ENCODE peak calls at places on chromosomes 1 and 21, in four cellular contexts. One of them, this sample, is unnamed.

GRCh38 chr1:223312273-223312672 is 51.7 kb downstream of the SUSD4 start:
- DNase-seq in HepG2: no peak
- DNase-seq in H1: no peak
- DNase-seq in GM12878: no peak
- DNase-seq in this sample: no peak

GRCh38 chr21:33522950-33523349 is 19.0 kb downstream of the GART start:
- DNase-seq in HepG2: no peak
- DNase-seq in H1: no peak
- DNase-seq in GM12878: no peak
- DNase-seq in this sample: no peak

GRCh38 chr1:110203021-110203661 is 7.0 kb upstream of the KCNC4 start:
- DNase-seq in HepG2: peak; percentile 50
- DNase-seq in H1: no peak
- DNase-seq in GM12878: peak; percentile 17
- DNase-seq in this sample: peak; percentile 72

GRCh38 chr1:113223546-113223945 is 150.5 kb downstream of the LRIG2 start:
- DNase-seq in HepG2: no peak
- DNase-seq in H1: no peak
- DNase-seq in GM12878: no peak
- DNase-seq in this sample: no peak

GRCh38 chr1:92307980-92308379 is 9.1 kb downstream of the RPAP2 start:
- DNase-seq in HepG2: no peak
- DNase-seq in H1: no peak
- DNase-seq in GM12878: no peak
- DNase-seq in this sample: no peak

GRCh38 chr1:115400426-115400825 is 62.4 kb upstream of the NGF start:
- DNase-seq in HepG2: no peak
- DNase-seq in H1: no peak
- DNase-seq in GM12878: no peak
- DNase-seq in this sample: no peak

GRCh38 chr1:180311011-180311730 is 81.1 kb downstream of the LHX4 start:
- DNase-seq in HepG2: no peak
- DNase-seq in H1: no peak
- DNase-seq in GM12878: no peak
- DNase-seq in this sample: no peak

GRCh38 chr1:84936116-84936810 is 43.3 kb upstream of the LPAR3 start:
- DNase-seq in HepG2: peak; percentile 55
- DNase-seq in H1: no peak
- DNase-seq in GM12878: no peak
- DNase-seq in this sample: peak; percentile 62

GRCh38 chr21:45860493-45861155 is 120.9 kb upstream of the COL6A1 start:
- DNase-seq in HepG2: no peak
- DNase-seq in H1: no peak
- DNase-seq in GM12878: no peak
- DNase-seq in this sample: no peak

GRCh38 chr1:203673550-203674411 is 47.1 kb downstream of the ATP2B4 start:
- DNase-seq in HepG2: peak; percentile 30
- DNase-seq in H1: no peak
- DNase-seq in GM12878: no peak
- DNase-seq in this sample: no peak

GRCh38 chr1:63381741-63382140 is 14.3 kb downstream of the ALG6 start:
- DNase-seq in HepG2: no peak
- DNase-seq in H1: no peak
- DNase-seq in GM12878: no peak
- DNase-seq in this sample: no peak

GRCh38 chr1:38512789-38513188 is 346.8 kb downstream of the RRAGC start:
- DNase-seq in HepG2: no peak
- DNase-seq in H1: no peak
- DNase-seq in GM12878: no peak
- DNase-seq in this sample: no peak

GRCh38 chr1:193513032-193513431 is 326.6 kb upstream of the B3GALT2 start:
- DNase-seq in HepG2: no peak
- DNase-seq in H1: no peak
- DNase-seq in GM12878: no peak
- DNase-seq in this sample: no peak

GRCh38 chr1:199302554-199302953 is 663.7 kb downstream of the PTPRC start:
- DNase-seq in HepG2: no peak
- DNase-seq in H1: no peak
- DNase-seq in GM12878: no peak
- DNase-seq in this sample: no peak

GRCh38 chr1:70864302-70864701 is 183.3 kb downstream of the PTGER3 start:
- DNase-seq in HepG2: no peak
- DNase-seq in H1: no peak
- DNase-seq in GM12878: no peak
- DNase-seq in this sample: no peak

GRCh38 chr1:60169206-60169605 is 95.6 kb upstream of the C1orf87 start:
- DNase-seq in HepG2: no peak
- DNase-seq in H1: no peak
- DNase-seq in GM12878: no peak
- DNase-seq in this sample: no peak

GRCh38 chr1:245261786-245262185 is 107.0 kb downstream of the KIF26B start:
- DNase-seq in HepG2: no peak
- DNase-seq in H1: no peak
- DNase-seq in GM12878: no peak
- DNase-seq in this sample: no peak

GRCh38 chr1:104780470-104781078 is 1030.9 kb downstream of the AMY1C start:
- DNase-seq in HepG2: peak; percentile 19
- DNase-seq in H1: no peak
- DNase-seq in GM12878: no peak
- DNase-seq in this sample: peak; percentile 56

GRCh38 chr1:28087614-28088167 is 719 bp downstream of the EYA3 start:
- DNase-seq in HepG2: peak; percentile 18
- DNase-seq in H1: no peak
- DNase-seq in GM12878: no peak
- DNase-seq in this sample: peak; percentile 28

GRCh38 chr1:212727386-212728181 is 27.9 kb upstream of the BATF3 start:
- DNase-seq in HepG2: no peak
- DNase-seq in H1: no peak
- DNase-seq in GM12878: no peak
- DNase-seq in this sample: no peak

GRCh38 chr1:159188375-159188788 is 16.3 kb upstream of the ACKR1 start:
- DNase-seq in HepG2: no peak
- DNase-seq in H1: peak; percentile 89
- DNase-seq in GM12878: no peak
- DNase-seq in this sample: no peak

DNA sequence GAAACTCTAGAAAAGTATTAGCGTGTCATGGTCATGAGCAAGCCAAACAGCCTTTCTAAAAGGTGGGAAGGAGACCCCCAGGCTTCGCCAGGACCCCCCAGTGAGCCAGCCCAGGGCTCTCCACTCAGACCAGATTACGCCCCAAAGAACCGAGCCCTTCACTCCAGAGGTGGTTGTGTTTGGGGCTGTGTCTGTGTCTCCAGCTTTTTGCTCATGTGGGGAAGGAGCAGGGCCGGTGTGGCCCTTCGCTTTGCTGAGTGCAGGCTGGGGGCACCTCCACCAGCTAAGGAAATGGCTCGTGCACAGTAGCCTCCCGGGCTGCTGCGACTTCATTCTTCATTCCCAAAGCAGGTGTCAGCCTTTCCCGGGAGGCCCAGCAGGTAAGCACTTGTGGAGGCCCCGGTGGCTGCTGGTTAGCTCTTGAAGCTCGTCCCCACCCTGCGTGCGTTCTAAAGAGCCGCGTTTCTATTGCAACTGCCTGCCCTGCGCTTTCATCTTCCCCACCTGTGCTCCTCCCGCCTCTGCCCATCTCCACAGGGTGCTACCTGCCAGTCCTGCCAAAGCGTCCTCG is 531 bp downstream of the TSPEAR start:
- DNase-seq in HepG2: no peak
- DNase-seq in H1: no peak
- DNase-seq in GM12878: no peak
- DNase-seq in this sample: peak; percentile 16
- TF ChIP-seq TCF12 in HepG2: no peak
- TF ChIP-seq TCF12 in H1: no peak
- TF ChIP-seq TCF12 in GM12878: no peak
- TF ChIP-seq TCF12 in this sample: no peak

GRCh38 chr21:37905291-37905690 is 11.0 kb downstream of the KCNJ6 start:
- DNase-seq in HepG2: no peak
- DNase-seq in H1: no peak
- DNase-seq in GM12878: no peak
- DNase-seq in this sample: no peak
- TF ChIP-seq YY1 in HepG2: no peak
- TF ChIP-seq YY1 in H1: no peak
- TF ChIP-seq YY1 in GM12878: no peak
- TF ChIP-seq YY1 in this sample: no peak

GRCh38 chr1:13498553-13498952 is 15.2 kb downstream of the LRRC38 start:
- DNase-seq in HepG2: no peak
- DNase-seq in H1: no peak
- DNase-seq in GM12878: no peak
- DNase-seq in this sample: no peak
- TF ChIP-seq TCF12 in HepG2: no peak
- TF ChIP-seq TCF12 in H1: no peak
- TF ChIP-seq TCF12 in GM12878: no peak
- TF ChIP-seq TCF12 in this sample: no peak

GRCh38 chr1:8880068-8880676 is 1.7 kb upstream of the ENO1 start:
- DNase-seq in HepG2: peak; percentile 76
- DNase-seq in H1: no peak
- DNase-seq in GM12878: no peak
- DNase-seq in this sample: no peak

GRCh38 chr1:8886589-8886988 is 8.1 kb upstream of the ENO1 start:
- DNase-seq in HepG2: no peak
- DNase-seq in H1: no peak
- DNase-seq in GM12878: no peak
- DNase-seq in this sample: no peak

GRCh38 chr1:8879348-8880067 is 1.0 kb upstream of the ENO1 start:
- DNase-seq in HepG2: no peak
- DNase-seq in H1: no peak
- DNase-seq in GM12878: no peak
- DNase-seq in this sample: no peak

GRCh38 chr1:8878448-8879347 is at the start of gene ENO1:
- DNase-seq in HepG2: peak; percentile 89
- DNase-seq in H1: peak; percentile 90
- DNase-seq in GM12878: peak; percentile 98
- DNase-seq in this sample: peak; percentile 100

GRCh38 chr1:8883510-8883909 is 5.0 kb upstream of the ENO1 start:
- DNase-seq in HepG2: no peak
- DNase-seq in H1: no peak
- DNase-seq in GM12878: no peak
- DNase-seq in this sample: peak; percentile 39
- TF ChIP-seq YY1 in HepG2: no peak
- TF ChIP-seq YY1 in H1: no peak
- TF ChIP-seq YY1 in GM12878: no peak
- TF ChIP-seq YY1 in this sample: no peak

This sample was measured in SK-N-SH.